ENCODE peak calls at places on chromosome 22, in five cellular contexts. G, K, V, P and I are unnamed samples.

GRCh38 chr22:43931771-43932170 is 8.2 kb downstream of the PNPLA3 start:
- DNase-seq in G (no peak), K (no peak), V (no peak), P (no peak), I (no peak)

GRCh38 chr22:28989035-28989464 is 72.6 kb downstream of the C22orf31 start:
- DNase-seq in G (no peak), K (no peak), V (no peak), P (no peak), I (no peak)

GRCh38 chr22:44995282-44995597 is 14.6 kb downstream of the PHF21B start:
- DNase-seq in G (no peak), K (no peak), V (no peak), P (no peak), I (no peak)

GRCh38 chr22:45910928-45911467 is 66.0 kb downstream of the WNT7B start:
- DNase-seq in G (no peak), K (peak; percentile 20), V (no peak), P (no peak), I (no peak)

GRCh38 chr22:46629291-46629690 is 9.1 kb downstream of the GRAMD4 start:
- DNase-seq in G (no peak), K (no peak), V (no peak), P (no peak), I (no peak)

GRCh38 chr22:20316844-20317401 is 2.9 kb downstream of the DGCR6L start:
- DNase-seq in G (no peak), K (peak; percentile 25), V (no peak), P (no peak), I (no peak)

GRCh38 chr22:44325718-44326548 is 13.2 kb upstream of the SHISAL1 start:
- DNase-seq in G (no peak), K (no peak), V (no peak), P (no peak), I (no peak)

GRCh38 chr22:39808087-39808486 is 85.5 kb downstream of the ENTHD1 start:
- DNase-seq in G (peak; percentile 36), K (no peak), V (no peak), P (no peak), I (peak; percentile 30)

GRCh38 chr22:46482311-46482710 is 55.1 kb downstream of the CELSR1 start:
- DNase-seq in G (no peak), K (no peak), V (no peak), P (no peak), I (no peak)

GRCh38 chr22:45212992-45213751 is 27.5 kb downstream of the KIAA0930 start:
- DNase-seq in G (no peak), K (no peak), V (no peak), P (no peak), I (no peak)

GRCh38 chr22:48169227-48169626 is 1406.8 kb downstream of the TBC1D22A start:
- DNase-seq in G (no peak), K (no peak), V (no peak), P (no peak), I (no peak)

GRCh38 chr22:48161354-48161753 is 1398.9 kb downstream of the TBC1D22A start:
- DNase-seq in G (no peak), K (no peak), V (no peak), P (no peak), I (no peak)

GRCh38 chr22:48171294-48171693 is 1408.8 kb downstream of the TBC1D22A start:
- DNase-seq in G (no peak), K (no peak), V (no peak), P (no peak), I (no peak)

DNA sequence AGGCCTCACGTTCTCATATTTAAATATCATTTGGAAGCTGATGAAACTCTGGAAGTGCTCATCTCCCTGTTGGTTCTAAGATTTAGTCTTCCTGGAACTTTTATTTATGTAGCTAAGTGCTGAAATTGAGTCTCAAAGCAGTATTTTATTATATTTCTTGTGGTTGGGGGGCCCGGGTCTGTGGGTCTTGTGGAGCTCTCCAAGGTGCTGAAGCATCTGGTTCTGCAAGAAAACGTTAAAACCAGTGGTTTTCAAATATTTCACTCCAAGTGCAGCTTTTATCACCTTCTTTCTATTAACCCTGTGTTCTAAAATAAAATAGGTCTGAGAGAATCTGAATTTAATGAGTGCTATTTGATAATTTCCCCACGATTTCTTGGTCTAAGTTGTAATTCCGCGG is 1404.8 kb downstream of the TBC1D22A start:
- DNase-seq in G (no peak), K (peak; percentile 17), V (no peak), P (no peak), I (no peak)
- TF ChIP-seq KDM1A in G (no peak), K (no peak), V (no peak), P (no peak), I (no peak)

DNA sequence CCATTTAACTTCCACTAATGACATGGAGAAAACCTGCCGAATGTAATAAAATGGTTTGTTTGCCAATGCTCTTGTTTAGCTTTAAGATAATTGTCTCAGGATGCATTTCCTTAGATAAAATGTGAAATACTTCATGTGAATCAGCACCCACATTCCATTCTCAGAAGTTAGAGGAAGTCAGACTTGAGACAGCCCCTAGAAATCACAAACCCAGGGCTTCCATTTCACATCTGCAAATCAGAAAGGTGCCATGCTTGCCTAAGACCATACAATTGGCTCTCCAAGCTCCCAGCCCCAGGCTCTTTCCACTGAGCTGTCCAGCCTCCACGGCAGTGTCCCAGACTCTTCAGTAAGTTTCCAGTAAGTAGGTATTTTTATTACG is 35.6 kb upstream of the ADORA2A start:
- DNase-seq in G (no peak), K (no peak), V (no peak), P (no peak), I (no peak)
- TF ChIP-seq KDM1A in G (no peak), K (no peak), V (no peak), P (no peak), I (no peak)

GRCh38 chr22:27829620-27830019 is 28.1 kb upstream of the MN1 start:
- DNase-seq in G (no peak), K (no peak), V (no peak), P (no peak), I (no peak)
- TF ChIP-seq KDM1A in G (no peak), K (no peak), V (no peak), P (no peak), I (no peak)

GRCh38 chr22:22787151-22787550 is 100.5 kb upstream of the IGLL5 start:
- DNase-seq in G (no peak), K (no peak), V (no peak), P (no peak), I (no peak)
- TF ChIP-seq KDM1A in G (no peak), K (no peak), V (no peak), P (no peak), I (no peak)

GRCh38 chr22:50169181-50169759 is 1.3 kb upstream of the PANX2 start:
- DNase-seq in G (no peak), K (no peak), V (no peak), P (no peak), I (no peak)
- TF ChIP-seq KDM1A in G (no peak), K (no peak), V (no peak), P (no peak), I (no peak)